ENCODE peak calls at places on chromosomes 11 and 22, in six cellular contexts. O is H7; J is HT-29; Q is stimulated activated CD8-positive, alpha-beta memory T cell treated with anti-CD3 and anti-CD28 coated beads, Interleukin-7, amount 100 ng/mL, for 4 hours; D is psoas muscle; T is lower leg skin. B is an unnamed sample.

GRCh38 chr22:37985050-37985585 is 763 bp upstream of the SOX10 start:
- DNase-seq in T (no peak), D (no peak), J (no peak), O (peak), Q (no peak), B (no peak)

GRCh38 chr11:128920651-128921050 is 22.0 kb downstream of the TP53AIP1 start:
- DNase-seq in T (no peak), O (no peak), Q (no peak), J (no peak), D (no peak), B (no peak)

GRCh38 chr11:61345170-61345610 is 12.2 kb downstream of the TKFC start:
- DNase-seq in O (no peak), Q (no peak), J (no peak), D (no peak), T (no peak), B (no peak)

GRCh38 chr11:10906521-10906920 is 48.7 kb upstream of the ZBED5 start:
- DNase-seq in O (no peak), Q (no peak), T (no peak), D (no peak), J (peak), B (no peak)

GRCh38 chr11:69085490-69086095 is 36.9 kb downstream of the TPCN2 start:
- DNase-seq in J (no peak), D (no peak), T (no peak), O (no peak), Q (no peak), B (no peak)

GRCh38 chr11:105109855-105110750 is 29.5 kb downstream of the CARD18 start:
- DNase-seq in D (no peak), T (no peak), J (no peak), O (no peak), Q (no peak), B (no peak)

GRCh38 chr11:106278391-106278790 is 200.9 kb downstream of the AASDHPPT start:
- DNase-seq in O (no peak), T (no peak), J (no peak), D (no peak), Q (no peak), B (no peak)

GRCh38 chr11:108286369-108286768 is 63.5 kb downstream of the ATM start:
- DNase-seq in Q (no peak), J (no peak), O (no peak), D (no peak), T (no peak), B (no peak)

GRCh38 chr22:39535302-39535805 is 2.8 kb upstream of the RPS19BP1 start:
- DNase-seq in T (no peak), J (no peak), O (peak), D (no peak), Q (no peak), B (no peak)

B was measured in mucosa of gallbladder.